ENCODE peak calls at places on chromosomes 4 and X, in eight cellular contexts. P is NCI-H774; H is GM12891; R is stimulated activated CD4-positive, alpha-beta T cell treated with anti-CD3 and anti-CD28 coated beads, Interleukin-1b, Interleukin-23, amount 100 ng/mL, for 24 hours; O is ELR; A is NCI-H2029; F is KG1; W is substantia nigra. D is an unnamed sample.

GRCh38 chr4:75724867-75725724 is 719 bp downstream of the USO1 start:
- DNase-seq in R (peak; percentile 49), H (peak; percentile 55), F (peak; percentile 37), P (peak; percentile 39), O (peak; percentile 82), W (peak; percentile 46), A (peak; percentile 41), D (peak; percentile 21)

GRCh38 chrX:45801554-45801953 is 600.9 kb upstream of the DIPK2B start:
- DNase-seq in O (peak; percentile 67), H (no peak), R (no peak), W (no peak), A (peak; percentile 2), F (no peak), P (no peak), D (no peak)

GRCh38 chrX:106718709-106719108 is 7.8 kb upstream of the RNF128 start:
- DNase-seq in R (no peak), F (no peak), O (no peak), A (no peak), H (no peak), W (no peak), P (peak; percentile 7), D (no peak)

GRCh38 chrX:119218198-119218597 is 17.9 kb upstream of the PGRMC1 start:
- DNase-seq in W (no peak), H (no peak), O (peak; percentile 37), P (peak; percentile 4), F (no peak), R (no peak), A (no peak), D (no peak)

GRCh38 chr4:184282895-184283654 is 65.4 kb upstream of the ENPP6 start:
- DNase-seq in P (no peak), A (peak; percentile 56), W (peak; percentile 48), R (no peak), O (no peak), F (no peak), H (no peak), D (peak; percentile 12)

GRCh38 chrX:41946973-41947612 is 23.7 kb upstream of the CASK start:
- DNase-seq in H (no peak), O (no peak), R (no peak), A (no peak), F (no peak), P (no peak), W (no peak), D (no peak)

GRCh38 chrX:144637731-144638130 is 609.6 kb upstream of the SPANXN1 start:
- DNase-seq in P (no peak), R (no peak), W (no peak), H (no peak), A (no peak), F (no peak), O (peak; percentile 4), D (no peak)

GRCh38 chrX:29487714-29488113 is 727.6 kb upstream of the MAGEB2 start:
- DNase-seq in P (no peak), F (no peak), A (no peak), O (no peak), H (no peak), R (no peak), W (no peak), D (no peak)

GRCh38 chr4:74327751-74328150 is 19.5 kb downstream of the EPGN start:
- DNase-seq in W (no peak), O (peak; percentile 76), R (no peak), H (no peak), P (no peak), A (no peak), F (no peak), D (no peak)

GRCh38 chr4:48315728-48316630 is 25.4 kb upstream of the SLAIN2 start:
- DNase-seq in H (peak; percentile 23), O (peak; percentile 79), R (peak; percentile 5), P (peak; percentile 41), W (no peak), A (peak; percentile 21), F (no peak), D (peak; percentile 1)

GRCh38 chr4:41814565-41814964 is 66.0 kb upstream of the PHOX2B start:
- DNase-seq in O (peak; percentile 42), F (no peak), H (no peak), R (no peak), P (no peak), A (no peak), W (no peak), D (no peak)

GRCh38 chrX:41234962-41235361 is 99.0 kb upstream of the DDX3X start:
- DNase-seq in W (no peak), A (no peak), P (no peak), F (no peak), R (no peak), H (no peak), O (no peak), D (no peak)

GRCh38 chr4:15375707-15376106 is 52.1 kb upstream of the C1QTNF7 start:
- DNase-seq in F (peak; percentile 14), H (no peak), O (no peak), A (no peak), W (no peak), P (no peak), R (no peak), D (no peak)